ENCODE peak calls at places on chromosome 18, in five cellular contexts. R, T, C, J and B are unnamed samples. For H3K4me1, the result is how much of the 10 kb centered on the place peaks cover.

GRCh38 chr18:46856975-46857374 is 60.3 kb downstream of the PIAS2 start:
- DNase-seq in R (no peak), T (no peak), C (no peak), J (no peak), B (no peak)

GRCh38 chr18:45874501-45875184 is 49.2 kb downstream of the SIGLEC15 start:
- DNase-seq in R (no peak), T (no peak), C (no peak), J (no peak), B (no peak)

GRCh38 chr18:27887287-27887686 is 289.6 kb downstream of the CDH2 start:
- DNase-seq in R (no peak), T (no peak), C (no peak), J (no peak), B (no peak)

GRCh38 chr18:44758821-44759624 is 78.3 kb downstream of the SETBP1 start:
- DNase-seq in R (no peak), T (no peak), C (no peak), J (no peak), B (no peak)

GRCh38 chr18:21598726-21599584 is 1.5 kb downstream of the ESCO1 start:
- DNase-seq in R (no peak), T (peak), C (no peak), J (no peak), B (no peak)

GRCh38 chr18:8088626-8089025 is 520.6 kb upstream of the RAB12 start:
- DNase-seq in R (no peak), T (no peak), C (no peak), J (no peak), B (no peak)

GRCh38 chr18:33034212-33034611 is 261.4 kb upstream of the KLHL14 start:
- DNase-seq in R (no peak), T (no peak), C (no peak), J (no peak), B (no peak)

GRCh38 chr18:55376387-55376786 is 211.6 kb downstream of the TCF4 start:
- DNase-seq in R (no peak), T (no peak), C (no peak), J (no peak), B (no peak)

GRCh38 chr18:61724532-61724931 is 168.3 kb downstream of the RNF152 start:
- DNase-seq in R (no peak), T (no peak), C (no peak), J (no peak), B (no peak)

GRCh38 chr18:74266161-74266560 is 25.6 kb downstream of the CYB5A start:
- DNase-seq in R (no peak), T (no peak), C (no peak), J (no peak), B (no peak)

GRCh38 chr18:44107187-44107586 is 573.5 kb upstream of the SETBP1 start:
- DNase-seq in R (no peak), T (no peak), C (no peak), J (no peak), B (no peak)

GRCh38 chr18:41545091-41545888 is 409.7 kb upstream of the PIK3C3 start:
- DNase-seq in R (no peak), T (no peak), C (no peak), J (no peak), B (no peak)

GRCh38 chr18:7954229-7954628 is 387.1 kb downstream of the PTPRM start:
- DNase-seq in R (no peak), T (no peak), C (no peak), J (no peak), B (peak)

GRCh38 chr18:51009071-51009470 is 20.9 kb upstream of the SMAD4 start:
- DNase-seq in R (no peak), T (no peak), C (no peak), J (no peak), B (no peak)

GRCh38 chr18:79043288-79043687 is 25.9 kb upstream of the ATP9B start:
- DNase-seq in R (no peak), T (peak), C (no peak), J (no peak), B (no peak)

GRCh38 chr18:50749945-50750344 is 69.9 kb downstream of the MRO start:
- DNase-seq in R (no peak), T (no peak), C (no peak), J (no peak), B (peak)

GRCh38 chr18:48934708-48935432 is 15.9 kb downstream of the SMAD7 start:
- DNase-seq in R (no peak), T (no peak), C (no peak), J (no peak), B (no peak)

GRCh38 chr18:48934400-48934707 is 16.4 kb downstream of the SMAD7 start:
- DNase-seq in R (no peak), T (no peak), C (no peak), J (no peak), B (no peak)

GRCh38 chr18:48937869-48938750 is 12.7 kb downstream of the SMAD7 start:
- DNase-seq in R (no peak), T (no peak), C (no peak), J (no peak), B (no peak)

GRCh38 chr18:48932822-48933510 is 17.8 kb downstream of the SMAD7 start:
- DNase-seq in R (no peak), T (no peak), C (no peak), J (no peak), B (peak)

DNA sequence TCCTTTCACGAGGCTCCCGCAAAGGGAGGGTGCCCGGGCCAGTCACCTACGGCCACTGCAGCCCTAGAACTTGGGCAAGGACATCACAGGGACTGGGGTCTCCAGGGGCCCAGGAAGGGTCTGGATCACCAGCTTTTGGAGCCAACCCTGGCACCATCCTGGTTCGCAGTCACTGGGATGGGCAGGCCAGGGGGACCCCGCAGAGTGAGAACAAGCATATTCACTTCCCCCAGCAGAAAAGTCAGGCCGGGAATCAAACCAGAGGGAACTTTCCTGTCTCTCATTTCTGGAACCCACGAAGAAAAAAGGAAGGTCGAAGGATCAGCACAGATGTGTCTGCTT is 15.4 kb downstream of the SMAD7 start:
- DNase-seq in R (no peak), T (no peak), C (no peak), J (no peak), B (no peak)
- H3K4me1 ChIP-seq in R (under half), T (half or more), C (under half), J (half or more), B (half or more)

GRCh38 chr18:58661423-58661822 is 9.8 kb upstream of the MALT1 start:
- DNase-seq in R (no peak), T (peak), C (no peak), J (no peak), B (no peak)
- H3K4me3 ChIP-seq in R (no peak), T (no peak), C (no peak), J (no peak), B (no peak)

DNA sequence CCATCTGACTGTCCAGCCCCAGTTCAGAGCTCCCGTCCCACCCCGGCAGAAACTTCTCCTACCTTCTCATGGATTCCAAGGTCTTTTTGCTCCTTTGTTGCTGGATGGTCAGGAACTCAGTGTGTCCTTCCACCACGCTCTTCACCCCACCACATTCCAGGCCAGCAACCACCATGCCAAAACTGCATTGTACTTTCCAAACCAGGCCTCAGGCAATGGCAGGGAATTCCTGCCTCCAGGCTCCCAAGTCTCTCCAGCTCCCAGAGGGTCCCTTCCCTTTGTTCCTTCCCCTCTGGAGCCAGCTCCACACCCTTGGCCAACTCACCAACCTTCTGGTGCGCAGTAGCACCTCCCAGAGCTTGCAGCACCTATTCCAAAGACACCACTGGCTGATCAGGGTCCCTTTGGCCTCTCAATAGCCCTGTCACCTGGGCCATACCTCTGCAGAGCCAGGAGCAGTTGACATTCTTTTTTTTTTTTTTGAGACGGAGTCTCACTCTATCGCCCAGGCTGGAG is 8.1 kb downstream of the CHMP1B start:
- DNase-seq in R (no peak), T (no peak), C (no peak), J (no peak), B (no peak)
- H3K27ac ChIP-seq in R (no peak), T (peak), C (no peak), J (no peak), B (peak)

GRCh38 chr18:76955529-76956170 is 133.3 kb downstream of the ZNF236 start:
- DNase-seq in R (no peak), T (no peak), C (peak), J (peak), B (no peak)
- H3K4me1 ChIP-seq in R (under half), T (under half), C (under half), J (under half), B (under half)

DNA sequence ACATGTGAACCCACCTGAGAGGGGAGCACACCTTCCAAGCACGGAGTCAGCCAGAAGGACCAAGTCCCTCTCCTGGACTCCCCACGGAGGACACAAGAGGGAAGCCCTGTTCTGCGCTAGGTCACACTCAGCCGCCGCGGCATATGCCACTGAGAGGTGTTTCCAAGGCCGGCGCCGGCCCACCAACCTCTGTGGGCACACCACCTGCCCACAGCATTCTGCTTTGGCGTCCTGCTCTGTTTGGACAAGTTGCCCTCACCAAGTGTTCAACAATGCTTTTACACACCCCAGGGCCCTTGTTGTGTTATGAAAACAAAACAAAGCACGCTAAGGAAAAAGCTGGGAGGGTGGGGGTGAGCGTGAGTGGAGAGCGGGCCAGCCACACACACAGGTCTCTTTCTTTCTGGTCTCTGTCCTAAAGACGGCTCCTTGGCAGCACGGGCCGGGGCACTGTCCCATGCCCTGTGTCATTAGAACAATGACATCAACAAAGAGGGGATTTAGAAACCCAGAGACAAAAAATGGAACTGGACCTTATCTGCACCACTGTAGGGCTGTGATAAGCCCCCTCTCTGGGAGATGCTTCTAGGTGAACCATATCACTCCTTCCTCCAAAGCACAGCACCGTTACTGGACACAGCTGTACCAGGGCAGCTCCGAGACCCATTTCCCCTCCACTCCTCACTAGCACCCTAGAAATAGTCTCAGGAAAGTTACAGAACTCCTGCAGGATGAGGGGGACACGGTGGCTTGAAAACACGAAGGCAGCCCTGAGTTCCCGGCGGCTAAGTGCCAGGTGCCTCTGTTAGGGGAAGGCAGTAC is 17.0 kb downstream of the SMAD7 start:
- DNase-seq in R (no peak), T (no peak), C (no peak), J (no peak), B (peak)
- H3K4me3 ChIP-seq in R (no peak), T (no peak), C (no peak), J (no peak), B (no peak)

GRCh38 chr18:76566987-76567386 is 71.9 kb upstream of the ZNF516 start:
- DNase-seq in R (no peak), T (no peak), C (no peak), J (no peak), B (no peak)

GRCh38 chr18:76562286-76562840 is 67.3 kb upstream of the ZNF516 start:
- DNase-seq in R (no peak), T (no peak), C (no peak), J (no peak), B (no peak)

GRCh38 chr18:76565238-76566173 is 70.5 kb upstream of the ZNF516 start:
- DNase-seq in R (peak), T (peak), C (peak), J (peak), B (peak)

GRCh38 chr18:76564117-76564516 is 69.1 kb upstream of the ZNF516 start:
- DNase-seq in R (no peak), T (no peak), C (no peak), J (no peak), B (peak)

GRCh38 chr18:76564636-76565237 is 69.7 kb upstream of the ZNF516 start:
- DNase-seq in R (no peak), T (no peak), C (no peak), J (no peak), B (no peak)
- H3K27ac ChIP-seq in R (peak), T (peak), C (peak), J (peak), B (peak)

DNA sequence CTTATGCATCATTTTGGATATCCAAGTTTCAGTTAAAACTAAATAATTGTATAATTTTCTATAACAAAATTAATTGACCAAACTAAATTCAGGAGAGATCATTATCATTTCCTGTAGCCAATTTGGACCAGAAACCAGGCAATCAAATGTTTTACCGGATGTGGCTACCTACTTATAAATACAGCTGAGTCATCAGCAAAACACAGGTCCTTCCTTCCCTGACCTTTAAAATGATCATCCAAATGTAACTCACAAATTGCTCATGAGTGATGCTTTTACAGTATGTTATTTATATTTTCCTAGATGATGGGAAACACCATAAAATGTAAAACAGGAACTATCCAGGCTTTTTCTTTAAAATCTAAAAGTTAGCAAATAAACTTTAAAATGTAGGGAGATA is 133.7 kb downstream of the CBLN2 start:
- DNase-seq in R (no peak), T (no peak), C (no peak), J (no peak), B (no peak)
- H3K4me1 ChIP-seq in R (under half), T (under half), C (under half), J (under half), B (under half)

DNA sequence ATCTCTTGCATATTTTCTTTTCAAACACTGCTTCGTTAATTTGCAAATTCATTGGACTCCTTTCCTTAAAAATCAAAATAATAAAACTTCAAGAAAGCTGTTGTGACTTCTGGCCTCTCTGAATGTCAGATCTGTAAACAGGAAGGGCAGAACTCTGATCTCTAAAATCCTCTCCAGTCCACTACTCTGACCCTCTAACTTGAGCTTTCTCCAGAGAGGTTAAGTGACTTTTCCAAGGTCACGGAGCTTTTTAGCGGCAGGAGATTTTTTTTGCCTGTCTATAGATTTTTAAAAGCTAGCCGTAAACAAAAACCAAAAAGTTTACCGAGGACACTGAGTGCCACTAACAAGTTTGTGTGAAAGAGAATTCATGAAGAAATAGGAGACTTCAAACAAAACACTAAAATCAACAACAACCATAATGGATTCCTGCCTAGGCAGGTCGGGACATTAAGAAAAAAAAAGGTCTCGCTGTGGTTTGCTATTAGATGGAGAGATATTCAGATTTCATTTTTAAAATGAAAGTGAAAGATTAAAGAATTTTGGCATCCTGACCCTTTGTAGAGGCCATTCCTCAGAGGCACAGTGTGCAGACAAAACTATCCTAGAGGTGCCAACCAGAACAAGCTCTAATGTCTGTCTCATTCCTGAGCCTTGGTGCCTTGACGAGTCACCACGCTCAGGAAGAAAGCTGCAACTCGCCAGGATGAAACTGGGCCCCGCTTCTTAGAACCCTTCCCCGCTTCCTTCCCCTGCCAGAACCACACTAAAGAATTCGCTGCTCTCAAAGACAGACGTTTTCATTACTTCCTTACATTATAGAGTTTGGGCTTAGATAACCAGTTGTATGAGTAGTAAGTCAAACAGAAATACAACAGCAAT is 155.8 kb downstream of the TGIF1 start:
- DNase-seq in R (no peak), T (peak), C (no peak), J (no peak), B (peak)
- H3K4me3 ChIP-seq in R (peak), T (peak), C (peak), J (peak), B (peak)